ENCODE peak calls at places on chromosome 16, in ten cellular contexts. J is lower leg skin; U is SK-N-SH; O is activated CD8-positive, alpha-beta T cell treated with anti-CD3 and anti-CD28 coated beads for 36 hours; L is IMR-90; H is esophagus muscularis mucosa; P is astrocyte; C is Calu3; Q is cardiac muscle cell; W is glutamatergic neuron. G is an unnamed sample.

GRCh38 chr16:48194828-48195566 is 39.2 kb upstream of the ABCC12 start:
- DNase-seq in J (no peak), U (no peak), O (no peak), L (peak), H (no peak), P (peak), C (peak), Q (no peak), W (no peak), G (no peak)

GRCh38 chr16:3087243-3087791 is 11.8 kb downstream of the ZSCAN10 start:
- DNase-seq in J (no peak), U (no peak), O (no peak), L (no peak), H (no peak), P (no peak), C (no peak), Q (peak), W (no peak), G (no peak)

GRCh38 chr16:72552675-72553074 is 380.7 kb upstream of the PMFBP1 start:
- DNase-seq in J (no peak), U (no peak), O (no peak), L (peak), H (no peak), P (no peak), C (no peak), Q (no peak), W (no peak), G (no peak)

GRCh38 chr16:23081675-23082119 is 67.6 kb downstream of the USP31 start:
- DNase-seq in J (no peak), U (peak), O (no peak), L (peak), H (no peak), P (peak), C (no peak), Q (no peak), W (no peak), G (peak)

GRCh38 chr16:4882633-4883285 is 35.5 kb downstream of the UBN1 start:
- DNase-seq in J (no peak), U (peak), O (no peak), L (peak), H (no peak), P (peak), C (peak), Q (peak), W (no peak), G (peak)

GRCh38 chr16:27083861-27084261 is 17.1 kb downstream of the C16orf82 start:
- DNase-seq in J (no peak), U (peak), O (no peak), L (no peak), H (no peak), P (no peak), C (no peak), Q (peak), W (peak), G (no peak)

GRCh38 chr16:57941016-57941656 is 29.8 kb downstream of the CNGB1 start:
- DNase-seq in J (peak), U (peak), O (no peak), L (no peak), H (no peak), P (peak), C (peak), Q (no peak), W (no peak), G (no peak)

GRCh38 chr16:82263456-82264159 is 93.6 kb upstream of the MPHOSPH6 start:
- DNase-seq in J (no peak), U (peak), O (peak), L (peak), H (no peak), P (peak), C (peak), Q (peak), W (peak), G (peak)

GRCh38 chr16:84700518-84701277 is 898 bp downstream of the USP10 start:
- DNase-seq in J (no peak), U (peak), O (peak), L (peak), H (no peak), P (no peak), C (no peak), Q (peak), W (no peak), G (no peak)

GRCh38 chr16:86307518-86307903 is 202.8 kb upstream of the FOXF1 start:
- DNase-seq in J (no peak), U (no peak), O (no peak), L (peak), H (no peak), P (peak), C (no peak), Q (no peak), W (no peak), G (peak)

GRCh38 chr16:85650864-85651811 is 37.6 kb downstream of the GINS2 start:
- DNase-seq in J (no peak), U (peak), O (no peak), L (no peak), H (no peak), P (peak), C (no peak), Q (no peak), W (no peak), G (no peak)

GRCh38 chr16:3578610-3579551 is 1.7 kb upstream of the NLRC3 start:
- DNase-seq in J (no peak), U (no peak), O (peak), L (no peak), H (no peak), P (peak), C (no peak), Q (no peak), W (no peak), G (no peak)

GRCh38 chr16:1286492-1287094 is 22.8 kb upstream of the UBE2I start:
- DNase-seq in J (no peak), U (no peak), O (no peak), L (no peak), H (no peak), P (no peak), C (no peak), Q (no peak), W (no peak), G (no peak)

GRCh38 chr16:27175888-27176287 is 27.4 kb upstream of the KDM8 start:
- DNase-seq in J (no peak), U (no peak), O (no peak), L (no peak), H (no peak), P (no peak), C (no peak), Q (no peak), W (no peak), G (no peak)

GRCh38 chr16:35188288-35189155 is 1729.1 kb downstream of the TP53TG3F start:
- DNase-seq in J (peak), U (peak), O (peak), L (no peak), H (peak), P (no peak), C (no peak), Q (no peak), W (no peak), G (peak)

GRCh38 chr16:84479716-84480450 is 24.6 kb downstream of the MEAK7 start:
- DNase-seq in J (no peak), U (no peak), O (no peak), L (no peak), H (no peak), P (no peak), C (no peak), Q (no peak), W (no peak), G (no peak)

GRCh38 chr16:507996-508395 is 19.5 kb upstream of the CAPN15 start:
- DNase-seq in J (no peak), U (no peak), O (no peak), L (no peak), H (no peak), P (no peak), C (no peak), Q (no peak), W (no peak), G (no peak)

GRCh38 chr16:70407811-70408274 is 31.1 kb downstream of the ST3GAL2 start:
- DNase-seq in J (no peak), U (no peak), O (no peak), L (no peak), H (no peak), P (no peak), C (no peak), Q (no peak), W (peak), G (no peak)

GRCh38 chr16:1470543-1471251 is 4.1 kb downstream of the CLCN7 start:
- DNase-seq in J (no peak), U (no peak), O (no peak), L (peak), H (no peak), P (peak), C (no peak), Q (no peak), W (no peak), G (no peak)

GRCh38 chr16:23392223-23392600 is 60.8 kb downstream of the COG7 start:
- DNase-seq in J (no peak), U (no peak), O (no peak), L (no peak), H (no peak), P (no peak), C (no peak), Q (no peak), W (no peak), G (no peak)

GRCh38 chr16:27721548-27722265 is 171.8 kb downstream of the KATNIP start:
- DNase-seq in J (peak), U (peak), O (no peak), L (peak), H (peak), P (no peak), C (no peak), Q (no peak), W (peak), G (no peak)

GRCh38 chr16:82011199-82011641 is at the start of gene SDR42E1:
- DNase-seq in J (no peak), U (no peak), O (peak), L (no peak), H (no peak), P (no peak), C (peak), Q (no peak), W (no peak), G (no peak)

GRCh38 chr16:22092143-22092933 is at the start of gene VWA3A:
- DNase-seq in J (no peak), U (no peak), O (no peak), L (peak), H (peak), P (peak), C (peak), Q (peak), W (peak), G (peak)

GRCh38 chr16:83762141-83763024 is 45.4 kb upstream of the HSBP1 start:
- DNase-seq in J (no peak), U (no peak), O (no peak), L (no peak), H (no peak), P (no peak), C (no peak), Q (no peak), W (no peak), G (no peak)

DNA sequence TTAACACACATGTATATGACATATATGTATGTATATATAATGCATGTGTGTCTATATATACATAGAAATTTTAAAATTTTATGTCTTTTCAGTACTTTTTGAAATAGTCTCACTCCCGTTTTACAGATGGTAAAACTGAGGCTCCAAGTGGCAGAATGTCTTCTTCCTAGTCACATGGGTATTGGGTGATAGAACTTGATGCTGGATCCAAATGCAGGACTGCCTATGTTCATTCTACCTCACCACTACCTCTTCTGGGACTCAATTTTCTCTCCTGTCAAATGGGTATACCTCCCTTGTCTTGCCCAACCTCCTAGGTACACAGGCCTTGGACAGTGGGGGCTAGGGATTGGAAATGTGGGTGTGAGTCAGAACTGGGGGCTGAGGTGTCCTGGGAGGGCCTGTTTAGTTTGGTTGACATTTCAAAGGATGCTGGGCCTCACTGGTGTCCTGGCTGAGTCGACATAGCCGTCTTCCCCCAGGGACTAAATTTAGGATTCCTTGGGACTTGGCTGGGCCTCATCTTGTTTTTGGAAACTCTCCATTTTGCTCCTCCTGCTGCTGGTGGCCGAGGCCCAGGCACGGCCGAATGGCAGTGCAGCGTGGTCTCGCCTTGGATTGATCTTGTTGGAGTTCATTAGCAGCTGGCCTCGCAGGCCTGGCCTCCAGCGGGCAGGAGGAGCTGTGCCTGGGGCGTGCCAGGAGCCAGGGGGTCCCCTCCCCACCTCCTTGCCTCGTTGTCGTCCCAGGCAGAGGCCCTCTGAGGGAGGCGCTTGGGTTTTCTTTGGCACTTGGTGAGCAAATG is 26.0 kb downstream of the NKD1 start:
- DNase-seq in J (no peak), U (no peak), O (no peak), L (no peak), H (no peak), P (no peak), C (no peak), Q (no peak), W (no peak), G (no peak)
- TF ChIP-seq CTCF in J (no peak), U (no peak), O (no peak), L (no peak), H (no peak), P (no peak), C (no peak), Q (no peak), W (no peak), G (no peak)

DNA sequence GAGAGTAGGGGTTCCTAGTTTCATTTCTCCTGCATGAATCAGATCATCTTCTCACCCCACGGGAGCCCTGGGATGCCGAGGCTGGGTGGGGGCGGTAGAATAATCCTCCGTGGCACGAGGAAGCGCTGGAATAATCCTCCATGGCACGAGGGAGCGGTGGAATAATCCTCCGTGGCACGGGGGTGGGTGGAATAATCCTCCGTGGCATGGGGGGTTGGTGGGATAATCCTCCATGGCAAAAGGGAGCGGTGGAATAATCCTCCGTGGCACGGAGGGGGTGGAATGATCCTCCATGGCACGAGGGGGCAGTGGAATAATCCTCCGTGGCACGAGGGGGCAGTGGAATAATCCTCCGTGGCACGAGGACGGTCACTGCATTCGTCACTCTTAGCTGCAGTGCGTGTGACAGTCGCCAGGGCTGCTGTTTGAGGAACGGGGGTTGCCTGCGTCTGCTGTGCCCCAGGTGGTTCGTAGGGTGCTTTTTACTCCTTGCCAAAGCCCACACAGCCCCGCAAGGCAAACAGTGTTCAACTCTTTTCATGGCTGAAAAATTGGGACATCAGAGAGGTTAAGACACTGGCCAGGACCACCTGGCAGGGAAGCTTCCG is 152.5 kb downstream of the BANP start:
- DNase-seq in J (no peak), U (no peak), O (no peak), L (no peak), H (no peak), P (no peak), C (no peak), Q (no peak), W (no peak), G (no peak)
- TF ChIP-seq CTCF in J (no peak), U (no peak), O (no peak), L (no peak), H (no peak), P (no peak), C (no peak), Q (no peak), W (no peak), G (no peak)

GRCh38 chr16:67806428-67807147 is at the start of the genes RANBP10 and TSNAXIP1:
- DNase-seq in J (peak), U (peak), O (peak), L (peak), H (peak), P (peak), C (peak), Q (peak), W (peak), G (peak)
- TF ChIP-seq CTCF in J (no peak), U (no peak), O (no peak), L (no peak), H (no peak), P (no peak), C (no peak), Q (no peak), W (no peak), G (no peak)

GRCh38 chr16:20676867-20677266 is 20.6 kb downstream of the ACSM1 start:
- DNase-seq in J (no peak), U (no peak), O (no peak), L (no peak), H (no peak), P (no peak), C (no peak), Q (no peak), W (no peak), G (no peak)
- TF ChIP-seq CTCF in J (no peak), U (no peak), O (no peak), L (no peak), H (no peak), P (no peak), C (no peak), Q (no peak), W (peak), G (no peak)

GRCh38 chr16:54931041-54931756 is 534 bp downstream of the IRX5 start:
- DNase-seq in J (no peak), U (peak), O (peak), L (no peak), H (peak), P (peak), C (peak), Q (peak), W (peak), G (peak)

GRCh38 chr16:54931757-54932660 is 1.3 kb downstream of the IRX5 start:
- DNase-seq in J (no peak), U (peak), O (no peak), L (no peak), H (peak), P (no peak), C (no peak), Q (peak), W (no peak), G (no peak)

GRCh38 chr16:54933281-54934150 is 2.9 kb downstream of the IRX5 start:
- DNase-seq in J (no peak), U (no peak), O (no peak), L (no peak), H (no peak), P (peak), C (no peak), Q (peak), W (peak), G (no peak)

GRCh38 chr16:54934536-54935410 is 4.1 kb downstream of the IRX5 start:
- DNase-seq in J (peak), U (peak), O (peak), L (no peak), H (peak), P (peak), C (no peak), Q (peak), W (peak), G (no peak)

GRCh38 chr16:54932737-54933254 is 2.1 kb downstream of the IRX5 start:
- DNase-seq in J (no peak), U (no peak), O (no peak), L (no peak), H (no peak), P (no peak), C (no peak), Q (peak), W (peak), G (no peak)
- TF ChIP-seq CTCF in J (no peak), U (no peak), O (no peak), L (no peak), H (no peak), P (no peak), C (no peak), Q (no peak), W (no peak), G (peak)

DNA sequence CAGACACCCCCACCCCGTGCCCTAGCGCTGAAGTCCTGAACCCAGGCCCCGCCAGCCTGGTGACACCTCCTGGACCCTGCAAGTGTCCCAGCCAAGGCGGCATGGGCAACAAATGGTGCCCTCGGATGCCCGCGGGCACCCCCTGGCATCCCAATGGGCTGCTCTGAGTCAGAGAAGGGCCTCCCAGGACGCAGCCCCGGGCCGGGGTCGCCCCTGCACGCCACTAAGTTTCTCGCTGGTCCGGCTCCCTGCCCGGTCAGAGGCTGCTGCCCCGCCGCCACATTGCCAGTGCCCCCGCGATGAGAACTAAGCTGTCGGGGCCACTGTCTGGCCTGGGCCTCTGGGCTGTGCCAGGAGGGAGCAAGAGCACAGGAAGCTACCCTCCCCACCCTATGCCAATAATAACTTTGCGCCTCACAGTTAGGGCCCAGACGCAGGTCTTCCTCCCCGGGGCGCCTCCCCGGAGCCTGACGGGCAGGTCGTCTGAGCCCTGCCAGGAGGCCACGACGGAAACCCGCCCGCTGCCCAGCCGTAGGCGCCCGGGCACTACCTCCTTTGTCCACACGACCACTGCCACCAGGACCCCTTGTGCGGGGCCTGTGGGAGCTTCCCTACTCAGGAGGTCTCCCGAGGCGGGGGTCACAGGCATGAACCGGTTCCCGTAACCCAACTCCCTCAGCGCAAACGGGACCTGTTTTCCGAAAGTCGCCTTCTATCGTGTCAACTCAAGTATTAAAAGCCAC is 1.4 kb downstream of the ZFPM1 start:
- DNase-seq in J (no peak), U (peak), O (peak), L (no peak), H (no peak), P (no peak), C (no peak), Q (peak), W (no peak), G (no peak)
- TF ChIP-seq CTCF in J (no peak), U (peak), O (no peak), L (no peak), H (no peak), P (no peak), C (no peak), Q (no peak), W (peak), G (no peak)

GRCh38 chr16:10039220-10040096 is 142.8 kb downstream of the GRIN2A start:
- DNase-seq in J (no peak), U (peak), O (no peak), L (no peak), H (no peak), P (peak), C (no peak), Q (peak), W (peak), G (no peak)
- TF ChIP-seq CTCF in J (no peak), U (no peak), O (no peak), L (no peak), H (peak), P (no peak), C (no peak), Q (no peak), W (peak), G (no peak)

DNA sequence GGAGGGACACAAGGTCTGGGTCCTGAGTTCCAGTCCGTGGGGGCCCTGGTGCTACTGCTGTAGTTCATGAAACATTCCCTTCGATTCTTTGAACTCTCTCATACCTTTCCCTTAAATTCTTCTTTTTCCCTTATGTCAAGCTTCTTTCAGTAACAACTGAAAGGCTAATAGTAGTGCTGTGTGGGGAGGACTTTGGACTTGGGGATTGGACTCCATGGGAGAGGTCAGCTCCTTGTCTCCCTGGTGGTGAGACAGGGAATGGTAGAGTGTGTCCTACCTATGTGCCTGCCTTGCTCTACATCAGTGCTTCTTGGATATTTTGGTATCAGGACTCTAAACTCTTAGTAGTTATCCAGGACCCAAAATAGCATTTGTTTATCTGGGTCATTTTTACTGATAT is 628.1 kb downstream of the WWOX start:
- DNase-seq in J (no peak), U (no peak), O (no peak), L (no peak), H (no peak), P (no peak), C (no peak), Q (no peak), W (no peak), G (no peak)
- TF ChIP-seq CTCF in J (no peak), U (no peak), O (no peak), L (no peak), H (no peak), P (no peak), C (no peak), Q (no peak), W (peak), G (no peak)

G was measured in HFFc6.